ENCODE peak calls at places on chromosomes 3 and 15, in eight cellular contexts. K is OCI-LY7; C is PC-3; A is activated CD8-positive, alpha-beta T cell treated with anti-CD3 and anti-CD28 coated beads for 36 hours; D is nephron progenitor cell; N is B cell; X is endothelial cell; S is IMR-90. U is an unnamed sample.
A peak's percentile ranks its signal among the peaks of the same experiment; 100 is the strongest.

GRCh38 chr3:184360834-184361531 is 422 bp downstream of the CLCN2 start:
- DNase-seq in X (no peak), D (no peak), S (no peak), K (no peak), A (no peak), C (no peak), N (no peak), U (no peak)

GRCh38 chr15:67880651-67881182 is 40.9 kb upstream of the RNU6-1 start:
- DNase-seq in N (no peak), K (peak; percentile 13), X (no peak), D (no peak), C (peak; percentile 52), A (no peak), S (peak; percentile 20), U (no peak)

GRCh38 chr3:113668015-113668414 is 28.4 kb downstream of the USF3 start:
- DNase-seq in D (peak; percentile 4), A (no peak), S (peak; percentile 74), X (no peak), N (peak; percentile 17), C (no peak), K (no peak), U (no peak)

GRCh38 chr3:72692959-72693518 is 155.2 kb downstream of the SHQ1 start:
- DNase-seq in A (no peak), D (no peak), X (no peak), C (no peak), S (no peak), N (no peak), K (no peak), U (no peak)

GRCh38 chr3:137304313-137305056 is 346.7 kb downstream of the IL20RB start:
- DNase-seq in C (no peak), S (no peak), X (no peak), N (no peak), A (peak; percentile 4), K (no peak), D (peak; percentile 5), U (no peak)

GRCh38 chr3:107218864-107219269 is 158.4 kb upstream of the CCDC54 start:
- DNase-seq in X (no peak), D (no peak), S (no peak), C (no peak), A (no peak), N (no peak), K (no peak), U (no peak)

GRCh38 chr3:177618873-177619771 is 421.8 kb upstream of the TBL1XR1 start:
- DNase-seq in X (no peak), S (peak; percentile 72), A (no peak), K (no peak), N (no peak), C (peak; percentile 91), D (no peak), U (no peak)

GRCh38 chr3:11007534-11007933 is 15.0 kb downstream of the SLC6A1 start:
- DNase-seq in N (no peak), C (no peak), S (no peak), A (no peak), K (no peak), D (peak; percentile 30), X (peak; percentile 20), U (no peak)

GRCh38 chr3:151011427-151011826 is 38.9 kb upstream of the CLRN1 start:
- DNase-seq in X (no peak), A (no peak), C (peak; percentile 40), S (peak; percentile 21), D (no peak), K (no peak), N (no peak), U (no peak)

GRCh38 chr3:110069641-110070538 is 732.5 kb upstream of the DPPA4 start:
- DNase-seq in X (no peak), C (peak; percentile 5), K (no peak), N (no peak), A (no peak), S (peak; percentile 77), D (no peak), U (no peak)

GRCh38 chr3:58151637-58152036 is 59.1 kb downstream of the DNASE1L3 start:
- DNase-seq in K (no peak), S (no peak), C (no peak), X (no peak), N (no peak), A (no peak), D (no peak), U (no peak)

GRCh38 chr15:63531586-63531985 is 27.2 kb downstream of the USP3 start:
- DNase-seq in X (no peak), D (no peak), K (no peak), N (peak; percentile 31), S (no peak), C (no peak), A (no peak), U (no peak)
- TF ChIP-seq CTCF in X (peak; percentile 31), D (peak; percentile 7), K (peak; percentile 58), N (no peak), S (no peak), C (peak; percentile 47), A (peak; percentile 34), U (peak; percentile 14)

DNA sequence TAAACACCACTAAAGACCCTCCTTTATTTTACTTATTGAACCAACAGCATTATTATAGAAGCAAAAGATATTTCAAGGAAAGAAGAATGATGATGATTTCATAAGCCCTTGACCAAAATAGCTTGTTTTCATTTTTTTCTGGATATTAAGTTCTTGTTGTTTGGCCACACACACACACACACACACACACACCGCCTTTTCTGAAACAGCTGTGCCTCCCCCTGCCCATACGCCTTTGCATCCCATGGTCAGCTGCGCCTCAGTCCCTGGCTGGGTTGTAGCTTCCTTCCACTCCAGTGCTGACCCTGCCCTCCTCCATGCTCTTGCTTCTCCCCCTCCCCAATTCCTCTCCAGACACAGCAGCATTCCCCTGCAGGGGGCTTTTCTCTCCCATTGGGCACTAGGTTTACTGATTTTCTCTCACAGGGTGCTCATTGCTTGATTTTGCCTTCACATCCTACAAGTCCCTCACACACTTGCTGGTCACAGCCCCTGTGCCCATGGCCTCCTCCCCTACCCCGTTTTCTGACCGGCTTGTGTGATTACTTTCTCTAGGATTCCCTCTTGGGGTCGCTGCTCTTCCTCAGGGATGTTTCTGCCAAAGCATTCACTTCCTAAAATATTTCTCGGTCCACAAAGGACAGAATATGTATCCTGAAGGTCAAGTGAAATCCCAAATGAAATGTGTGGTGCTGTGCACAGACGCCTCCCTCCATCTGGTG is 18.4 kb downstream of the MESP1 start:
- DNase-seq in K (no peak), X (no peak), A (no peak), S (no peak), N (no peak), C (no peak), D (no peak), U (no peak)
- TF ChIP-seq CTCF in K (no peak), X (no peak), A (no peak), S (no peak), N (no peak), C (no peak), D (no peak), U (no peak)

GRCh38 chr15:31147456-31147855 is 45.9 kb upstream of the TRPM1 start:
- DNase-seq in N (no peak), C (no peak), A (no peak), X (no peak), D (no peak), S (no peak), K (no peak), U (no peak)

GRCh38 chr15:31148622-31149505 is 47.3 kb upstream of the TRPM1 start:
- DNase-seq in D (no peak), K (no peak), C (no peak), X (no peak), S (no peak), N (no peak), A (no peak), U (no peak)

GRCh38 chr15:31147943-31148621 is 46.6 kb upstream of the TRPM1 start:
- DNase-seq in S (no peak), D (no peak), X (no peak), K (no peak), C (no peak), A (no peak), N (no peak), U (no peak)

GRCh38 chr15:31141792-31142191 is 40.3 kb upstream of the TRPM1 start:
- DNase-seq in A (no peak), C (no peak), K (no peak), X (no peak), D (no peak), S (no peak), N (no peak), U (no peak)

DNA sequence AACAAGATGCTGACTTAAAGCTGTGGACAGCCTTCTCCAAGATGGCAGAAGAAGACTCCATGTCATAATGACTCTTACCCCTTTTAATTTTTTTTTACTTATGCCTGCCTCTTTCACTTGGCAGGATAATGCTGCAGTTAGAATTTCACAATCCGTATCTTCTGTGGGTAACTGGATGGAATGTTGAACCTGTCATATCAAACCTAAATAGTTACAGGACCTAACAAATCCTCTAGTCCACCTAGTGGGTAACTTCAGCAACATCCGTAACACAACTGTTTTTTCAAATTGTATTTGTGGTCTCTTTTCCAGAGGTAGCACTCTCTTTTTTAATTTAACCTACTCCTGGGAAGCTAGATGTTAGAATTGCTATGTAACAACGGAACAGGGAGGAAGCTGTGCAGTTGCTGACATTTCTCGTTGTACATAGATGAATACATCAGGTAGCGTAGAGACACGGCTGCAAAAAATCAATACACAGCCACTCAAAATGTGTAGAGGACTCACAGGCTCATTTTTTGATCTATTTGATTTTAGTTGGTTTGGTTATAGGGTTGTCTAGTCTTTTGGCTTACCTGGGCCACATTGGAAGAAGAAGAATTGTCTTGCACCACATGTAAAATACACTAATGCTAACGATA is 43.9 kb upstream of the TRPM1 start:
- DNase-seq in S (peak; percentile 17), D (no peak), A (no peak), K (no peak), C (peak; percentile 32), X (no peak), N (no peak), U (no peak)
- TF ChIP-seq CTCF in S (no peak), D (no peak), A (no peak), K (peak; percentile 58), C (peak; percentile 54), X (no peak), N (no peak), U (peak; percentile 28)

GRCh38 chr15:76286231-76286879 is 24.9 kb downstream of the ETFA start:
- DNase-seq in S (peak; percentile 7), N (peak; percentile 37), X (no peak), C (no peak), A (peak; percentile 36), D (no peak), K (peak; percentile 26), U (no peak)

GRCh38 chr15:76289582-76289981 is 21.7 kb downstream of the ETFA start:
- DNase-seq in K (no peak), A (no peak), S (no peak), N (no peak), C (no peak), D (no peak), X (no peak), U (no peak)

GRCh38 chr15:76282451-76282850 is 28.8 kb downstream of the ETFA start:
- DNase-seq in C (no peak), N (no peak), A (no peak), K (no peak), S (no peak), X (no peak), D (no peak), U (no peak)

DNA sequence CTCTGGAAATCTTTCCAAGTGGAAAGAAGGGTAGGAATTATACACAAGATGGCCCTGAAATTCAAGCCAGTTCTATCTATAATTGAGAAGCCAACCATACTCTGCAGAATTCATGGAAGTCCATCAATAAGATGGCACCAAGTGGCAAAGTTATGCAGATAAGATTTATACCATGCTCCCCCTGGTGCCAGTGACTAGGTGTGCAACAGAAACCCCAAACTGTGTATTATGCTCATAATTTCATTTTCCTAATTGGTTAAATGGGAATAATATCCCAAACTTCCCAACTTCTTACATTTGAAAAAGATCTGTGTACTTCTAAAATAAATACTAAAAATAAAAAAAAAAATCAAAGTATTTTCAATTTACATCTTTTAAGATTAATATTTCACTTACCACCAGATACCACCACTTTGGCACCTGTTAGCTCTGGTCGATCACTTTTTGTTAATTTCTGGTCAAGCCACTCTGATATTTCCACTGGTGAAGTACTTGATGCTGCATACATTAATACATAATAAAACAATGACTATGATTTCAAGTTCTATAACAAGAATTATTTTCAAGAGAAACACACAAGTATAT is 25.9 kb downstream of the ETFA start:
- DNase-seq in K (peak; percentile 22), X (peak; percentile 4), D (no peak), N (no peak), S (peak; percentile 1), C (peak; percentile 44), A (peak; percentile 7), U (no peak)
- TF ChIP-seq CTCF in K (peak; percentile 72), X (peak; percentile 48), D (no peak), N (peak; percentile 61), S (peak; percentile 50), C (peak; percentile 64), A (peak; percentile 36), U (peak; percentile 55)

U was measured in BJ.